ENCODE peak calls at places on chromosome 15, in nine cellular contexts. O is neural crest cell; W is stimulated activated CD4-positive, alpha-beta T cell treated with anti-CD3 and anti-CD28 coated beads, TNF-alpha, amount 100 ng/mL, for 4 hours; N is RPMI7951; U is stimulated activated CD8-positive, alpha-beta memory T cell treated with anti-CD3 and anti-CD28 coated beads, Interleukin-7, amount 100 ng/mL, for 4 hours; I is HuH-7; H is Peyer's patch; Q is GM03348; T is HuH-7.5. S is an unnamed sample.
A peak's percentile ranks its signal among the peaks of the same experiment; 100 is the strongest.

GRCh38 chr15:65869954-65870871 is 922 bp downstream of the RAB11A start:
- DNase-seq in U (no peak), I (peak; percentile 32), T (peak; percentile 19), N (peak; percentile 38), H (peak; percentile 27), Q (peak; percentile 22), W (no peak), O (peak; percentile 53), S (no peak)

GRCh38 chr15:68417897-68418296 is 14.1 kb downstream of the ITGA11 start:
- DNase-seq in I (no peak), N (no peak), H (no peak), U (no peak), O (no peak), T (no peak), W (no peak), Q (no peak), S (no peak)

GRCh38 chr15:81398910-81399551 is 25.0 kb upstream of the TMC3 start:
- DNase-seq in H (no peak), Q (peak; percentile 48), U (no peak), I (no peak), N (no peak), T (no peak), O (no peak), W (no peak), S (no peak)

GRCh38 chr15:53716909-53717878 is 42.3 kb downstream of the WDR72 start:
- DNase-seq in W (no peak), N (no peak), O (no peak), Q (no peak), H (no peak), T (no peak), I (peak; percentile 7), U (no peak), S (no peak)

GRCh38 chr15:89500397-89501270 is 4.3 kb upstream of the RHCG start:
- DNase-seq in T (no peak), N (no peak), I (no peak), U (no peak), W (no peak), O (no peak), Q (no peak), H (no peak), S (no peak)

GRCh38 chr15:75928680-75929608 is 25.3 kb downstream of the FBXO22 start:
- DNase-seq in W (no peak), I (peak; percentile 36), H (no peak), O (peak; percentile 9), N (peak; percentile 15), Q (peak; percentile 16), T (peak; percentile 10), U (no peak), S (no peak)

GRCh38 chr15:67472957-67473356 is 48.0 kb upstream of the C15orf61 start:
- DNase-seq in I (no peak), T (no peak), N (peak; percentile 15), U (no peak), O (no peak), W (no peak), H (no peak), Q (peak; percentile 13), S (no peak)

GRCh38 chr15:61396235-61396927 is 167.3 kb upstream of the RORA start:
- DNase-seq in H (no peak), T (no peak), O (no peak), W (no peak), U (no peak), Q (no peak), N (no peak), I (no peak), S (no peak)

GRCh38 chr15:38768970-38769369 is 204.4 kb upstream of the RASGRP1 start:
- DNase-seq in U (no peak), H (no peak), W (no peak), O (peak; percentile 3), Q (peak; percentile 70), I (peak; percentile 11), T (no peak), N (peak; percentile 75), S (no peak)

GRCh38 chr15:30924353-30924752 is 20.6 kb downstream of the FAN1 start:
- DNase-seq in N (peak; percentile 14), I (no peak), T (no peak), Q (peak; percentile 28), U (no peak), W (no peak), H (no peak), O (no peak), S (no peak)

GRCh38 chr15:88470625-88471372 is 3.3 kb downstream of the MRPS11 start:
- DNase-seq in Q (no peak), T (no peak), H (no peak), O (no peak), N (no peak), I (no peak), W (no peak), U (no peak), S (no peak)

GRCh38 chr15:25455244-25455643 is 16.4 kb upstream of the UBE3A start:
- DNase-seq in H (no peak), W (no peak), Q (no peak), N (no peak), I (no peak), U (no peak), O (no peak), T (no peak), S (no peak)

GRCh38 chr15:49063402-49064280 is 17.4 kb upstream of the SECISBP2L start:
- DNase-seq in N (no peak), T (no peak), H (no peak), U (no peak), I (no peak), W (no peak), Q (no peak), O (no peak), S (no peak)

GRCh38 chr15:66937588-66937987 is 127.8 kb upstream of the SMAD3 start:
- DNase-seq in T (no peak), I (no peak), U (no peak), H (no peak), Q (no peak), O (no peak), W (no peak), N (no peak), S (no peak)

GRCh38 chr15:101020451-101020850 is 101.3 kb downstream of the LRRK1 start:
- DNase-seq in O (no peak), T (no peak), I (no peak), W (no peak), U (no peak), H (peak; percentile 4), Q (no peak), N (no peak), S (no peak)

GRCh38 chr15:76840830-76841460 is 64.2 kb downstream of the SCAPER start:
- DNase-seq in W (no peak), H (no peak), N (peak; percentile 47), U (no peak), T (no peak), Q (peak; percentile 57), I (peak; percentile 17), O (no peak), S (no peak)

GRCh38 chr15:89401636-89402252 is 67.1 kb upstream of the POLG start:
- DNase-seq in U (no peak), N (peak; percentile 68), O (no peak), Q (peak; percentile 33), H (no peak), W (no peak), I (no peak), T (no peak), S (no peak)

GRCh38 chr15:88663216-88663615 is 24.4 kb downstream of the ISG20 start:
- DNase-seq in T (no peak), Q (no peak), O (no peak), I (no peak), H (no peak), W (no peak), N (peak; percentile 85), U (no peak), S (no peak)

GRCh38 chr15:33086500-33087141 is 107.9 kb downstream of the FMN1 start:
- DNase-seq in I (no peak), U (no peak), H (no peak), T (no peak), Q (peak; percentile 71), O (no peak), N (peak; percentile 73), W (no peak), S (no peak)

GRCh38 chr15:57489122-57489521 is 102.6 kb upstream of the MYZAP start:
- DNase-seq in O (no peak), Q (no peak), N (no peak), H (no peak), I (no peak), T (no peak), U (no peak), W (no peak), S (no peak)

GRCh38 chr15:43204016-43204901 is 16.6 kb downstream of the EPB42 start:
- DNase-seq in U (no peak), O (peak; percentile 41), W (peak; percentile 14), N (peak; percentile 75), Q (peak; percentile 67), H (peak; percentile 38), I (peak; percentile 65), T (peak; percentile 49), S (no peak)

GRCh38 chr15:68114356-68114755 is 60.2 kb downstream of the PIAS1 start:
- DNase-seq in O (no peak), H (no peak), T (no peak), Q (peak; percentile 26), W (no peak), N (peak; percentile 43), U (no peak), I (no peak), S (no peak)

S was measured in memory B cell.